ENCODE peak calls at places on chromosomes 5 and 9, in ten cellular contexts. G is T-cell, Q is A172, K is AG04450, B is dermis blood vessel endothelial cell, C is RKO, Z is foreskin fibroblast, Y is AG08396, L is AG09309, D is D341Med. R is an unnamed sample.

GRCh38 chr9:34961574-34962480 is 3.7 kb downstream of the PHF24 start:
- DNase-seq in G (no peak), Q (peak; percentile 76), Z (peak; percentile 55), L (peak; percentile 21), K (peak; percentile 32), C (peak; percentile 29), D (no peak), B (peak; percentile 74), Y (peak; percentile 31), R (peak; percentile 44)

GRCh38 chr5:172052454-172053236 is 46.2 kb upstream of the FBXW11 start:
- DNase-seq in G (no peak), Y (peak; percentile 79), Z (peak; percentile 42), D (no peak), K (peak; percentile 30), L (peak; percentile 53), C (no peak), B (peak; percentile 51), Q (peak; percentile 61), R (peak; percentile 49)

GRCh38 chr9:120655005-120655622 is 59.2 kb downstream of the MEGF9 start:
- DNase-seq in B (peak; percentile 42), K (no peak), D (no peak), Z (peak; percentile 58), Q (peak; percentile 65), L (no peak), Y (peak; percentile 15), G (no peak), C (peak; percentile 56), R (no peak)

GRCh38 chr5:7592910-7593309 is 197.0 kb downstream of the ADCY2 start:
- DNase-seq in Y (no peak), D (peak; percentile 57), L (no peak), Q (no peak), G (no peak), K (no peak), C (peak; percentile 14), Z (no peak), B (no peak), R (no peak)

GRCh38 chr5:10626473-10627013 is 62.7 kb downstream of the ANKRD33B start:
- DNase-seq in K (no peak), L (no peak), B (no peak), Y (peak; percentile 63), Z (peak; percentile 62), G (no peak), Q (no peak), D (no peak), C (no peak), R (no peak)

GRCh38 chr5:25393321-25393720 is 748.5 kb upstream of the CDH10 start:
- DNase-seq in L (no peak), C (no peak), B (no peak), Z (no peak), Q (no peak), Y (no peak), K (no peak), G (no peak), D (no peak), R (no peak)

GRCh38 chr9:136326061-136326776 is 1.1 kb upstream of the GPSM1 start:
- DNase-seq in K (peak; percentile 90), Y (peak; percentile 94), G (no peak), C (no peak), L (peak; percentile 50), Q (peak; percentile 66), D (no peak), B (peak; percentile 37), Z (peak; percentile 98), R (no peak)

GRCh38 chr9:89839952-89840351 is 235.1 kb downstream of the GADD45G start:
- DNase-seq in Q (no peak), D (no peak), Y (no peak), Z (no peak), C (no peak), L (no peak), K (no peak), G (no peak), B (no peak), R (no peak)

GRCh38 chr5:139181835-139182452 is 16.2 kb downstream of the SIL1 start:
- DNase-seq in L (no peak), K (no peak), G (no peak), Z (peak; percentile 79), C (peak; percentile 22), Y (no peak), B (peak; percentile 25), Q (peak; percentile 60), D (no peak), R (peak; percentile 6)

GRCh38 chr5:160359816-160360215 is 10.6 kb downstream of the C1QTNF2 start:
- DNase-seq in B (no peak), G (no peak), D (no peak), Y (no peak), L (no peak), K (no peak), C (no peak), Q (no peak), Z (no peak), R (no peak)

GRCh38 chr5:166562246-166562645 is 1729.2 kb upstream of the WWC1 start:
- DNase-seq in G (no peak), B (no peak), Y (no peak), K (no peak), Q (no peak), C (no peak), L (no peak), D (no peak), Z (no peak), R (no peak)

GRCh38 chr9:120610975-120611689 is 31.2 kb upstream of the CDK5RAP2 start:
- DNase-seq in Y (no peak), D (no peak), G (no peak), Z (peak; percentile 21), C (peak; percentile 64), K (no peak), Q (peak; percentile 19), B (peak; percentile 16), L (no peak), R (no peak)

GRCh38 chr9:126487856-126488255 is 125.9 kb upstream of the LMX1B start:
- DNase-seq in Z (no peak), B (no peak), K (no peak), L (no peak), C (no peak), D (no peak), Q (no peak), G (no peak), Y (no peak), R (no peak)

GRCh38 chr9:14314424-14314928 is 535 bp upstream of the NFIB start:
- DNase-seq in B (peak; percentile 91), G (no peak), Z (peak; percentile 89), C (peak; percentile 86), Y (peak; percentile 68), D (peak; percentile 66), K (no peak), Q (peak; percentile 76), L (no peak), R (no peak)

GRCh38 chr5:124193371-124193789 is 553.1 kb downstream of the ZNF608 start:
- DNase-seq in C (peak; percentile 13), Q (peak; percentile 18), B (peak; percentile 58), G (no peak), L (no peak), K (no peak), Z (peak; percentile 87), D (no peak), Y (peak; percentile 8), R (no peak)

GRCh38 chr9:83701286-83701685 is 6.5 kb downstream of the UBQLN1 start:
- DNase-seq in Q (no peak), Z (no peak), C (no peak), L (no peak), K (no peak), D (no peak), Y (no peak), B (no peak), G (no peak), R (no peak)

GRCh38 chr5:152532714-152533113 is 127.6 kb upstream of the NMUR2 start:
- DNase-seq in Z (peak; percentile 64), Y (peak; percentile 18), B (peak; percentile 73), G (no peak), K (no peak), C (peak; percentile 65), Q (peak; percentile 63), L (peak; percentile 23), D (peak; percentile 29), R (peak; percentile 18)

GRCh38 chr5:77991084-77991483 is 214.9 kb upstream of the TBCA start:
- DNase-seq in D (no peak), Y (no peak), K (no peak), G (no peak), Z (no peak), L (no peak), C (no peak), Q (no peak), B (no peak), R (no peak)

GRCh38 chr5:96868603-96869371 is 7.5 kb upstream of the ERAP2 start:
- DNase-seq in Q (peak; percentile 74), Y (peak; percentile 60), L (peak; percentile 55), C (peak; percentile 83), G (no peak), Z (peak; percentile 76), D (peak; percentile 55), K (peak; percentile 61), B (peak; percentile 84), R (peak; percentile 39)

GRCh38 chr5:81544351-81545001 is 150.5 kb upstream of the ACOT12 start:
- DNase-seq in C (no peak), K (no peak), D (no peak), B (no peak), G (no peak), Z (no peak), Q (no peak), Y (peak; percentile 2), L (no peak), R (no peak)

GRCh38 chr5:81268797-81269196 is 32.6 kb upstream of the ZCCHC9 start:
- DNase-seq in Q (peak; percentile 84), K (peak; percentile 49), G (no peak), C (peak; percentile 83), L (peak; percentile 61), Z (peak; percentile 90), B (peak; percentile 46), D (no peak), Y (peak; percentile 72), R (peak; percentile 30)

GRCh38 chr5:10201223-10201868 is 48.3 kb downstream of the ATPSCKMT start:
- DNase-seq in D (no peak), Z (peak; percentile 25), Q (no peak), K (no peak), G (no peak), C (no peak), B (peak; percentile 21), L (no peak), Y (no peak), R (no peak)

GRCh38 chr9:109206670-109207069 is 39.6 kb upstream of the FRRS1L start:
- DNase-seq in K (no peak), B (no peak), G (no peak), D (no peak), L (no peak), Y (no peak), C (peak; percentile 30), Q (peak; percentile 13), Z (no peak), R (no peak)

R was measured in Caki2.